ENCODE peak calls at places on chromosomes 2 and 18, in eight cellular contexts. M is prostate gland, B is AG08395, A is fibroblast of mammary gland, D is T47D, P is NCI-H460, L is ureter, Y is C1 segment of cervical spinal cord. T is an unnamed sample.

GRCh38 chr2:53519925-53520629 is 247.5 kb upstream of the CHAC2 start:
- DNase-seq in D (no peak), B (no peak), A (no peak), M (no peak), P (no peak), Y (no peak), L (no peak), T (no peak)

GRCh38 chr2:28399946-28400345 is 7.3 kb downstream of the FOSL2 start:
- DNase-seq in B (no peak), Y (no peak), L (no peak), D (no peak), M (no peak), P (no peak), A (no peak), T (no peak)

GRCh38 chr2:109423556-109424359 is 190.0 kb downstream of the SEPTIN10 start:
- DNase-seq in M (no peak), A (no peak), D (no peak), B (no peak), P (no peak), Y (no peak), L (no peak), T (peak; percentile 59)

GRCh38 chr2:60488291-60488690 is 65.2 kb downstream of the BCL11A start:
- DNase-seq in Y (no peak), D (no peak), B (no peak), L (no peak), A (no peak), M (no peak), P (no peak), T (no peak)

GRCh38 chr18:62131305-62131909 is 55.4 kb downstream of the PIGN start:
- DNase-seq in D (peak; percentile 22), A (peak; percentile 72), Y (no peak), B (peak; percentile 65), M (peak; percentile 39), L (peak; percentile 49), P (peak; percentile 51), T (peak; percentile 69)

GRCh38 chr2:46711156-46711555 is 204.4 kb downstream of the MCFD2 start:
- DNase-seq in A (peak; percentile 51), D (no peak), L (no peak), P (no peak), B (no peak), M (no peak), Y (no peak), T (no peak)

GRCh38 chr2:117917223-117917917 is 96.5 kb downstream of the CCDC93 start:
- DNase-seq in P (no peak), M (no peak), B (peak; percentile 25), A (peak; percentile 29), D (no peak), Y (no peak), L (no peak), T (no peak)

GRCh38 chr18:250685-251084 is 17.2 kb downstream of the THOC1 start:
- DNase-seq in M (no peak), B (no peak), D (no peak), P (no peak), L (no peak), Y (no peak), A (peak; percentile 54), T (no peak)

GRCh38 chr2:102063360-102063947 is 71.7 kb downstream of the IL1R2 start:
- DNase-seq in M (no peak), A (peak; percentile 83), D (no peak), L (peak; percentile 75), Y (no peak), P (no peak), B (peak; percentile 63), T (peak; percentile 86)

GRCh38 chr18:39406941-39407340 is 1841.3 kb upstream of the CELF4 start:
- DNase-seq in P (no peak), L (no peak), D (no peak), M (peak; percentile 27), B (no peak), Y (no peak), A (no peak), T (no peak)

T was measured in sigmoid colon.